ENCODE peak calls at places on chromosome 7, in seven cellular contexts. L, F, U, X, T, J and O are unnamed samples.

GRCh38 chr7:18624436-18624835 is 128.9 kb downstream of the HDAC9 start:
- DNase-seq in L (no peak), F (no peak), U (no peak), X (no peak), T (no peak), J (no peak), O (no peak)

GRCh38 chr7:128393526-128394330 is 16.1 kb downstream of the IMPDH1 start:
- DNase-seq in L (no peak), F (no peak), U (no peak), X (no peak), T (no peak), J (no peak), O (no peak)

GRCh38 chr7:35465791-35466336 is 212.0 kb upstream of the TBX20 start:
- DNase-seq in L (no peak), F (no peak), U (no peak), X (no peak), T (no peak), J (peak), O (no peak)

GRCh38 chr7:11716185-11716584 is 115.8 kb downstream of the THSD7A start:
- DNase-seq in L (no peak), F (no peak), U (no peak), X (peak), T (no peak), J (no peak), O (no peak)

GRCh38 chr7:17234398-17235021 is 63.9 kb upstream of the AHR start:
- DNase-seq in L (peak), F (no peak), U (no peak), X (peak), T (peak), J (no peak), O (peak)

GRCh38 chr7:51279391-51280023 is 37.1 kb downstream of the COBL start:
- DNase-seq in L (no peak), F (no peak), U (no peak), X (no peak), T (no peak), J (no peak), O (no peak)

GRCh38 chr7:36810476-36810875 is 86.2 kb upstream of the AOAH start:
- DNase-seq in L (no peak), F (no peak), U (no peak), X (no peak), T (no peak), J (no peak), O (no peak)

GRCh38 chr7:78296689-78297371 is 498.3 kb downstream of the PHTF2 start:
- DNase-seq in L (no peak), F (no peak), U (no peak), X (no peak), T (no peak), J (no peak), O (no peak)

GRCh38 chr7:157302314-157302711 is 34.5 kb upstream of the DNAJB6 start:
- DNase-seq in L (peak), F (no peak), U (peak), X (no peak), T (peak), J (peak), O (peak)

GRCh38 chr7:47570649-47571050 is 11.3 kb downstream of the TNS3 start:
- DNase-seq in L (no peak), F (no peak), U (peak), X (no peak), T (no peak), J (no peak), O (no peak)

GRCh38 chr7:24936121-24936824 is 43.7 kb downstream of the OSBPL3 start:
- DNase-seq in L (no peak), F (no peak), U (no peak), X (no peak), T (no peak), J (no peak), O (peak)

GRCh38 chr7:105202561-105203130 is 186.1 kb downstream of the SRPK2 start:
- DNase-seq in L (no peak), F (no peak), U (no peak), X (no peak), T (no peak), J (no peak), O (no peak)

GRCh38 chr7:17685141-17685540 is 255.2 kb downstream of the SNX13 start:
- DNase-seq in L (no peak), F (no peak), U (no peak), X (no peak), T (no peak), J (no peak), O (no peak)

GRCh38 chr7:125154930-125155329 is 225.3 kb upstream of the POT1 start:
- DNase-seq in L (no peak), F (no peak), U (no peak), X (no peak), T (no peak), J (no peak), O (no peak)

GRCh38 chr7:132930881-132931280 is 151.0 kb downstream of the CHCHD3 start:
- DNase-seq in L (no peak), F (no peak), U (no peak), X (no peak), T (no peak), J (no peak), O (no peak)

GRCh38 chr7:84549409-84549808 is 354.8 kb upstream of the SEMA3A start:
- DNase-seq in L (no peak), F (no peak), U (no peak), X (no peak), T (no peak), J (no peak), O (no peak)

GRCh38 chr7:41628926-41629325 is 74.0 kb downstream of the INHBA start:
- DNase-seq in L (no peak), F (no peak), U (no peak), X (no peak), T (no peak), J (no peak), O (no peak)

GRCh38 chr7:7562736-7563135 is 3.9 kb upstream of the MIOS start:
- DNase-seq in L (no peak), F (no peak), U (no peak), X (no peak), T (no peak), J (no peak), O (no peak)

GRCh38 chr7:104933433-104934074 is 80.5 kb upstream of the KMT2E start:
- DNase-seq in L (no peak), F (no peak), U (no peak), X (no peak), T (no peak), J (no peak), O (no peak)

GRCh38 chr7:101402081-101402779 is 39.6 kb downstream of the COL26A1 start:
- DNase-seq in L (no peak), F (no peak), U (no peak), X (no peak), T (no peak), J (peak), O (no peak)

GRCh38 chr7:65798111-65799075 is 74.5 kb upstream of the VKORC1L1 start:
- DNase-seq in L (no peak), F (no peak), U (no peak), X (no peak), T (no peak), J (no peak), O (peak)

GRCh38 chr7:101804087-101804631 is 13.3 kb upstream of the CUX1 start:
- DNase-seq in L (no peak), F (no peak), U (no peak), X (no peak), T (no peak), J (no peak), O (no peak)

GRCh38 chr7:16934947-16935742 is 53.4 kb upstream of the AGR3 start:
- DNase-seq in L (no peak), F (no peak), U (no peak), X (no peak), T (no peak), J (no peak), O (no peak)

GRCh38 chr7:45054442-45054841 is 34.3 kb downstream of the NACAD start:
- DNase-seq in L (no peak), F (no peak), U (no peak), X (no peak), T (no peak), J (no peak), O (no peak)

GRCh38 chr7:22731781-22732180 is 4.8 kb downstream of the IL6 start:
- DNase-seq in L (no peak), F (no peak), U (no peak), X (no peak), T (no peak), J (no peak), O (no peak)

GRCh38 chr7:46449743-46450142 is 528.7 kb upstream of the IGFBP3 start:
- DNase-seq in L (no peak), F (no peak), U (no peak), X (no peak), T (no peak), J (no peak), O (no peak)

GRCh38 chr7:27095897-27096755 is at the start of gene HOXA1:
- DNase-seq in L (peak), F (no peak), U (peak), X (no peak), T (peak), J (no peak), O (peak)

GRCh38 chr7:27095050-27095896 is 527 bp downstream of the HOXA1 start:
- DNase-seq in L (no peak), F (no peak), U (peak), X (no peak), T (no peak), J (no peak), O (no peak)

GRCh38 chr7:27097686-27098492 is 2.1 kb upstream of the HOXA1 start:
- DNase-seq in L (no peak), F (no peak), U (peak), X (no peak), T (no peak), J (no peak), O (no peak)

GRCh38 chr7:27098493-27099223 is 2.9 kb upstream of the HOXA1 start:
- DNase-seq in L (no peak), F (no peak), U (peak), X (no peak), T (no peak), J (no peak), O (no peak)

DNA sequence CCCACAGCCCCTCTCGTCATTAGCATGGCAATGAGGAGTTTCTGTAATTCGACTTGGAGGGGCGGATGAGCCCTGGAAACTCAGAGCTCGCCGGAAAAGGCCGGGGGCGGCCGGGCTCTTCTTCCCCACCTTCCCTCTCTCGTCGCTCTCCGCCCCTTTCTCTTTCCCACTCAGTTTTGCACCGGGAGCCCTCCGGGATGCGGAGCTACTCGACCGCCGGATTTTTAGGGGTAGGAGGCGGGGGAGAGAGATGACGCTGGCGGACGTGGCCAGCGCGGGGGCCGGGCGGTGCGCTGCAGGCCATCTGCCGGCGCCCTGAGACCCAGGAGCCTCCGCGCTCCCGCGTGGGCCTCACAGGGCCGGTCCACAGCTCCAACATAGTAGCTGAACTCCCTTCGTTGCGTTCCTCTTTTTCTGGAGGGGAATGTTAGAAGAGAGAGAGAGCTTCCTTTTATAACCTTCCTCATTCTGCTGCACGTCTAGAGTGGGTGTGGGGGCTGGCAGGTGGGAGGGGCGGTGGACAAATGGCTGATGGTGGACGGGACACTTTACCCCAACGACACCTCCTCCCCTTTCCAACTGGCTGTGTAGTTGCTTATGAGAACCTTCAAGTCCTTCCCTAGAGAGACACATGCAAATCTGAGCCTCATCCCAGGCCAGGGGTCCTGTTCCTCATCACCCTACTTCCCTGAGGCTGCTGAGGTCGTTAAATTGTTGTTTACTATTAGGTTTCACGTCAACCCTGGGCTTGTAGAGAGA is 1.1 kb upstream of the HOXA1 start:
- DNase-seq in L (no peak), F (no peak), U (peak), X (no peak), T (no peak), J (no peak), O (no peak)
- TF ChIP-seq POLR2AphosphoS5 in L (no peak), F (no peak), U (peak), X (peak), T (no peak), J (no peak), O (no peak)

GRCh38 chr7:131166066-131166465 is 161.6 kb upstream of the MKLN1 start:
- DNase-seq in L (no peak), F (no peak), U (no peak), X (no peak), T (no peak), J (no peak), O (no peak)
- TF ChIP-seq POLR2AphosphoS5 in L (no peak), F (no peak), U (no peak), X (no peak), T (no peak), J (no peak), O (no peak)

DNA sequence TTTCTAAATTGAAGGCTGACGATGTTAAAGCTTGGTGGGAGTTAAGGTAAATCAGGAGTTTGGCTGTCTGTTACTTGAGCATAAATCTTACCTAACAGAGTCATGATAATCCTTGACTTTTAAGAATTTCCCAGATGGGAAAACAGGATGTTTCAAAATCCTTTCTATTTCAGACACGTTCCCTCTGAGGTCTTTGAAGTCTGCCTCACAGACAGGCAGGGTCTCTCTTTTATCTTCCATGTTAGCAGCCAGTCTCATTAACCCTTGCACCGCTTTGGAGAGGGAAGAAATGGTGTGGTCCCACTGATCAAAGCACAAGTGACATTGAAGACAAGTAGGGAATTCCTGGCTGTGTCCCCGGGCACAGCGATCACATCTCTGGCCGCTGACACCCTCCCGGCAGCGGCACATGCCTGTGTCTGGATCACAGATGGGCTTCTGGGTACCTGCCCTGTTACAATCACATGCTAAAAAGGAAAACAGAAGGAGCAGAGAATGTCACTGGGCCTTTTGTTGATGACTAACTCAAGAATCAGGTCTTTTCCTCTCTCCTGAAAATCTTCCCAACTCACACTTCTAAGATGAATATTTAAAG is 52.7 kb upstream of the LAMB1 start:
- DNase-seq in L (no peak), F (no peak), U (no peak), X (no peak), T (no peak), J (peak), O (no peak)
- TF ChIP-seq POLR2AphosphoS5 in L (no peak), F (no peak), U (no peak), X (no peak), T (no peak), J (no peak), O (no peak)

GRCh38 chr7:79453558-79454324 is at the start of gene MAGI2:
- DNase-seq in L (no peak), F (peak), U (peak), X (no peak), T (no peak), J (peak), O (no peak)

GRCh38 chr7:79452495-79453265 is 787 bp downstream of the MAGI2 start:
- DNase-seq in L (no peak), F (peak), U (peak), X (no peak), T (no peak), J (peak), O (no peak)

GRCh38 chr7:79451580-79451979 is 1.9 kb downstream of the MAGI2 start:
- DNase-seq in L (no peak), F (no peak), U (no peak), X (no peak), T (no peak), J (no peak), O (no peak)

GRCh38 chr7:79453266-79453557 is 255 bp downstream of the MAGI2 start:
- DNase-seq in L (no peak), F (no peak), U (no peak), X (no peak), T (no peak), J (no peak), O (no peak)

DNA sequence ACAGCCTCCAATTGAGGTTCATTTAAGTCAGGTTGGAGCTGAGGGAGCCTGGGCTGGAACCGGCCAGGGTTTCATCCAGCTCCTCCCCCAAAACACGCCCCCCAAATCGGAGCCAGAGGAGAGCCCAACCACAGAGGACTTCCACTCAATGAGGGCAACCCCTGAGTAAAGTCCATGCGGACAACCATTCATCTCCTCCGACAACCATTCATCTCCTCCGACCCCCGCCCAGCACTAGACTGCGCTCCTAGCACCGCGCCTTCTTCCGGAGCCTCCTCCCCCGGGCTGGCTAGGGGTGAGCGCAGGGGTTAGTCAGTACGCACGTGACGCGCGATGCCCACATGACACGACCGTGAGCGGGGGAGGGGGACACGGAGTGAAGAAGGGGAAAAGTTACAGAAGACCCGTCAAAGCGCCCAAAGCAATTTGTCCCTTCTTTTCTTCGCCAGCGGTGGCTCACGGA is 1.4 kb downstream of the MAGI2 start:
- DNase-seq in L (no peak), F (peak), U (peak), X (peak), T (no peak), J (peak), O (no peak)
- TF ChIP-seq POLR2AphosphoS5 in L (no peak), F (peak), U (peak), X (peak), T (no peak), J (peak), O (no peak)